ENCODE peak calls at places on chromosomes 2 and 18, in nine cellular contexts. K is right lobe of liver, X is left ventricle myocardium inferior, U is dorsolateral prefrontal cortex, S is ascending aorta, J is upper lobe of right lung, V is A673, G is prostate gland, T is RWPE1. M is an unnamed sample.

GRCh38 chr2:7567646-7568045 is 650.4 kb downstream of the RNF144A start:
- DNase-seq in X (no peak), U (no peak), S (no peak), V (no peak), J (no peak), K (no peak), G (no peak), T (no peak), M (peak)

GRCh38 chr2:156630579-156631337 is 194.6 kb downstream of the GPD2 start:
- DNase-seq in G (no peak), K (no peak), X (no peak), J (no peak), U (no peak), S (no peak), T (no peak), V (no peak), M (peak)

GRCh38 chr2:69641887-69642708 is 1.4 kb downstream of the AAK1 start:
- DNase-seq in T (no peak), U (no peak), J (no peak), V (no peak), X (no peak), G (no peak), K (no peak), S (no peak), M (no peak)

GRCh38 chr2:232235716-232236115 is 142.8 kb upstream of the ALPP start:
- DNase-seq in J (no peak), S (no peak), X (no peak), G (peak), K (peak), T (no peak), V (no peak), U (no peak), M (peak)

GRCh38 chr18:77063256-77063655 is 69.3 kb downstream of the MBP start:
- DNase-seq in S (no peak), U (no peak), X (no peak), G (no peak), V (no peak), K (no peak), T (peak), J (no peak), M (peak)

GRCh38 chr18:55838841-55839240 is 250.8 kb upstream of the TCF4 start:
- DNase-seq in K (no peak), J (no peak), G (no peak), U (no peak), T (no peak), V (no peak), X (no peak), S (no peak), M (no peak)

GRCh38 chr2:150596071-150596470 is 108.6 kb upstream of the RND3 start:
- DNase-seq in U (no peak), T (no peak), S (no peak), G (no peak), K (no peak), J (no peak), V (no peak), X (no peak), M (no peak)

GRCh38 chr18:45611943-45612342 is 3.3 kb upstream of the SLC14A2 start:
- DNase-seq in U (no peak), X (no peak), G (no peak), T (no peak), S (no peak), V (no peak), K (no peak), J (no peak), M (no peak)

GRCh38 chr2:45627911-45628310 is 16.8 kb upstream of the SRBD1 start:
- DNase-seq in X (no peak), G (no peak), K (no peak), J (no peak), V (no peak), T (no peak), S (no peak), U (no peak), M (no peak)

GRCh38 chr18:40380657-40381441 is 1574.2 kb upstream of the PIK3C3 start:
- DNase-seq in G (no peak), T (no peak), V (no peak), K (no peak), J (no peak), U (no peak), S (no peak), X (no peak), M (no peak)

GRCh38 chr2:127149384-127149783 is 42.4 kb upstream of the BIN1 start:
- DNase-seq in U (no peak), J (no peak), X (no peak), V (peak), K (no peak), T (peak), S (no peak), G (no peak), M (no peak)

GRCh38 chr2:181005326-181005655 is 24.9 kb downstream of the UBE2E3 start:
- DNase-seq in J (no peak), T (no peak), U (no peak), X (no peak), S (no peak), G (no peak), K (no peak), V (no peak), M (no peak)

GRCh38 chr2:47559079-47559684 is 156.2 kb downstream of the MSH2 start:
- DNase-seq in K (no peak), T (peak), J (no peak), S (no peak), V (no peak), G (no peak), X (no peak), U (no peak), M (no peak)

GRCh38 chr2:85843543-85843942 is 45.2 kb downstream of the ST3GAL5 start:
- DNase-seq in K (no peak), G (no peak), S (no peak), T (no peak), U (no peak), X (no peak), V (peak), J (no peak), M (peak)

GRCh38 chr2:191318037-191318728 is 73.0 kb downstream of the MYO1B start:
- DNase-seq in S (no peak), V (peak), X (no peak), K (no peak), J (no peak), U (no peak), T (no peak), G (peak), M (no peak)

GRCh38 chr2:66390152-66390551 is 44.8 kb upstream of the MEIS1 start:
- DNase-seq in V (no peak), T (no peak), G (no peak), X (no peak), K (no peak), U (no peak), J (no peak), S (no peak), M (no peak)

GRCh38 chr18:44823782-44824181 is 143.1 kb downstream of the SETBP1 start:
- DNase-seq in S (no peak), T (peak), V (no peak), X (no peak), U (no peak), G (no peak), K (no peak), J (no peak), M (no peak)

GRCh38 chr2:218093879-218094278 is 24.8 kb downstream of the RUFY4 start:
- DNase-seq in U (no peak), J (no peak), K (no peak), T (no peak), S (no peak), V (peak), G (no peak), X (no peak), M (peak)

GRCh38 chr2:107738268-107738667 is 88.4 kb upstream of the RGPD4 start:
- DNase-seq in X (no peak), J (no peak), U (no peak), T (no peak), K (no peak), S (no peak), G (no peak), V (no peak), M (no peak)

GRCh38 chr2:8135051-8135675 is 546.7 kb upstream of the ID2 start:
- DNase-seq in V (no peak), T (no peak), X (peak), J (no peak), K (no peak), U (no peak), G (no peak), S (no peak), M (no peak)

GRCh38 chr2:77521931-77522470 is at the start of gene LRRTM4:
- DNase-seq in V (peak), X (no peak), T (no peak), U (peak), G (no peak), K (no peak), J (no peak), S (no peak), M (peak)

GRCh38 chr2:240457223-240458043 is 22.0 kb downstream of the GPC1 start:
- DNase-seq in V (no peak), K (no peak), X (no peak), S (no peak), G (no peak), J (no peak), U (peak), T (peak), M (peak)

GRCh38 chr2:197705912-197706838 is 1.0 kb downstream of the MARS2 start:
- DNase-seq in T (peak), G (no peak), X (peak), V (peak), J (peak), U (no peak), K (peak), S (no peak), M (no peak)

GRCh38 chr2:149464396-149464795 is 123.2 kb downstream of the MMADHC start:
- DNase-seq in K (no peak), U (no peak), X (no peak), G (no peak), T (no peak), J (no peak), S (no peak), V (no peak), M (no peak)

GRCh38 chr2:181106789-181107418 is 126.5 kb downstream of the UBE2E3 start:
- DNase-seq in K (no peak), X (no peak), J (no peak), T (peak), G (no peak), U (no peak), V (peak), S (no peak), M (peak)

GRCh38 chr2:197088694-197089093 is 162.2 kb upstream of the PGAP1 start:
- DNase-seq in X (no peak), V (peak), G (no peak), S (no peak), J (no peak), T (no peak), K (no peak), U (no peak), M (peak)

GRCh38 chr2:165245081-165245480 is 5.9 kb downstream of the SCN2A start:
- DNase-seq in V (no peak), U (no peak), X (no peak), J (no peak), K (no peak), T (no peak), S (no peak), G (no peak), M (no peak)

GRCh38 chr2:142596334-142597088 is 281.0 kb upstream of the KYNU start:
- DNase-seq in G (no peak), J (no peak), T (no peak), X (no peak), U (no peak), S (no peak), V (no peak), K (no peak), M (no peak)

GRCh38 chr2:191190861-191191552 is 40.2 kb upstream of the STAT4 start:
- DNase-seq in K (no peak), T (no peak), S (no peak), V (no peak), X (no peak), U (no peak), J (no peak), G (no peak), M (no peak)

GRCh38 chr2:120844098-120844738 is 108.5 kb downstream of the GLI2 start:
- DNase-seq in J (no peak), G (no peak), V (no peak), T (no peak), S (no peak), U (no peak), X (no peak), K (no peak), M (no peak)

GRCh38 chr18:7896164-7896563 is 329.0 kb downstream of the PTPRM start:
- DNase-seq in X (no peak), S (no peak), T (no peak), U (no peak), V (no peak), G (no peak), K (no peak), J (no peak), M (no peak)

GRCh38 chr2:27016801-27017325 is 15.9 kb upstream of the TMEM214 start:
- DNase-seq in V (peak), G (peak), J (no peak), K (peak), X (peak), T (peak), S (no peak), U (no peak), M (peak)

GRCh38 chr2:15664273-15665066 is 72.8 kb downstream of the DDX1 start:
- DNase-seq in U (no peak), G (no peak), V (no peak), J (no peak), S (no peak), X (no peak), T (no peak), K (no peak), M (no peak)

GRCh38 chr18:48848641-48849143 is 102.1 kb downstream of the SMAD7 start:
- DNase-seq in J (no peak), U (no peak), V (no peak), S (no peak), G (peak), K (no peak), T (peak), X (peak), M (no peak)

GRCh38 chr18:48845174-48845573 is 105.6 kb downstream of the SMAD7 start:
- DNase-seq in J (peak), U (no peak), K (no peak), V (no peak), S (no peak), T (no peak), X (no peak), G (no peak), M (no peak)

GRCh38 chr18:48846423-48846932 is 104.3 kb downstream of the SMAD7 start:
- DNase-seq in J (no peak), U (no peak), T (no peak), K (no peak), X (no peak), V (no peak), S (no peak), G (no peak), M (no peak)

GRCh38 chr18:48850891-48851302 is 99.9 kb downstream of the SMAD7 start:
- DNase-seq in S (no peak), U (no peak), V (no peak), G (no peak), K (no peak), J (no peak), X (no peak), T (no peak), M (no peak)

GRCh38 chr18:48847807-48848486 is 102.8 kb downstream of the SMAD7 start:
- DNase-seq in S (no peak), J (no peak), V (no peak), K (no peak), T (no peak), X (no peak), U (no peak), G (no peak), M (no peak)
- TF ChIP-seq CTCF in S (no peak), J (no peak), V (no peak), K (no peak), T (no peak), X (no peak), U (no peak), G (no peak), M (no peak)

GRCh38 chr2:174350593-174351181 is 15.9 kb downstream of the SP9 start:
- DNase-seq in G (no peak), S (no peak), J (no peak), T (no peak), U (no peak), K (no peak), X (no peak), V (no peak), M (no peak)

GRCh38 chr2:174344716-174345472 is 10.1 kb downstream of the SP9 start:
- DNase-seq in S (no peak), G (no peak), U (no peak), V (peak), K (no peak), J (no peak), T (no peak), X (no peak), M (peak)

GRCh38 chr2:174353004-174353403 is 18.2 kb downstream of the SP9 start:
- DNase-seq in S (no peak), X (no peak), K (no peak), U (no peak), J (no peak), T (no peak), V (no peak), G (no peak), M (no peak)

DNA sequence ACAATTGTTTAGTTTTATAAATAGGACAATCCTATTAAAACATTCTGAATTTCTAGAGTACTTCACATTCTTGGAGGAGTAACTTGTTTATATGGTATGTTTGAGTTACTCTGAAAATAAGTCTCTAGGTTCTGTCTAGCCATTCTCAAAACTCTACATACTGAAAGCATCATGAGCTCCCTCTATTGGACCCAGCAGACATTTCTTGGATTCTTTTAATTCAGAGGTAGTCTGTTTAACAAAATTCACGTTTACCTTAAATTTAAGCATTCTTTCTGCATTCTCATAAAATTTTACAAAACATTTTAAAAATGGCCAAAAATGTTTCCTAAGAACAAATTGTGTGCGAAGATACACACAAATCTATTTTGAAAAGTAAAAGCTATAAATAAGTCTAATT is 15.3 kb downstream of the SP9 start:
- DNase-seq in U (no peak), T (no peak), S (no peak), G (no peak), X (no peak), J (no peak), K (no peak), V (no peak), M (peak)
- H3K27ac ChIP-seq in U (no peak), T (no peak), S (no peak), G (no peak), X (no peak), J (no peak), K (no peak), V (no peak), M (no peak)

DNA sequence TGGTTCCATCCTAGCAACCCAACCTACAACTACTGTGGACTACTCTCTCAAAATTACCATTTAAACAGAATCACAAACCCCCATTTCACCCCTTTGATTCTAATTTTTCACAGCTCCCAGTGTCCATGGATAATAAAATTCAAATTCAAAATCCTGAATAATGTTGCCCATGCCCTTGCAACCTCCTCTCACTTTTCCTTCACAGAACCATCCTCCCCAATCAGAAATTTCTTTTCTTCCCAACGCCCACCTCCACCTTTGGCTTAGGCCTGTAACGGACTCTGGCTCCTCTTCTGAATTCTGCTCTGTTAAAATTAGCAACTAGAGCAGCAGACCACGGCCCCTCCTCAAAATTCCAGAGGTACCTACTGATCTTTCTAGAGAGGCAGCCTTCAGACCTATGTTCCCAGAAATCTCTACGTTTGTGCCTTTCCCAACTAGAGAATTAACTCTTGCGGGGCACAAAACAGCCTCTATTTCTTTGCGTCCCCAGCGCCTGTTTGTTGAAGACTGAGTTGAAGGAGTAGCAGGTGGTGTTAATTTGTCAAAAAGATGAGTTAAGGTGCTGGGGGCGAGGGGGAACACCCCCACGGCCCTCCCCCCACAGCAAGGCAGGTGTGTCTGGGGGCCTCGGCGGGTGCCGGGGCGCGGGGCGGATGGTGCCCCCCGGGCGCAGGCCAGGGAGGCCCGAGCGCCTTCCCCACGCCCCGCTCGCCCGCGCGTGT is 428 bp upstream of the MAP3K20 start:
- DNase-seq in V (no peak), U (no peak), S (no peak), J (no peak), K (no peak), X (no peak), T (no peak), G (no peak), M (peak)
- TF ChIP-seq CTCF in V (no peak), U (no peak), S (no peak), J (no peak), K (no peak), X (no peak), T (no peak), G (no peak), M (no peak)

GRCh38 chr2:203533696-203534471 is 1.2 kb downstream of the RAPH1 start:
- DNase-seq in U (no peak), X (no peak), K (no peak), J (no peak), V (peak), T (peak), S (no peak), G (no peak), M (peak)
- H3K27ac ChIP-seq in U (peak), X (peak), K (peak), J (peak), V (no peak), T (peak), S (peak), G (peak), M (no peak)